ENCODE peak calls at places on chromosomes 2 and 18, in six cellular contexts. One of them, this sample, is unnamed.

GRCh38 chr2:144659731-144660275 is 139.9 kb upstream of the ZEB2 start:
- DNase-seq in aorta: no peak
- DNase-seq in heart left ventricle: no peak
- DNase-seq in spleen: no peak
- DNase-seq in IMR-90: peak; percentile 88
- DNase-seq in GM23248: peak; percentile 94
- DNase-seq in this sample: no peak

GRCh38 chr2:136916131-136916530 is 150.8 kb downstream of the THSD7B start:
- DNase-seq in spleen: no peak
- DNase-seq in IMR-90: no peak
- DNase-seq in aorta: no peak
- DNase-seq in heart left ventricle: no peak
- DNase-seq in GM23248: no peak
- DNase-seq in this sample: no peak

GRCh38 chr18:58213445-58213844 is 169.4 kb downstream of the NEDD4L start:
- DNase-seq in aorta: no peak
- DNase-seq in GM23248: peak; percentile 93
- DNase-seq in spleen: no peak
- DNase-seq in IMR-90: peak; percentile 93
- DNase-seq in heart left ventricle: no peak
- DNase-seq in this sample: no peak

GRCh38 chr2:135785032-135785431 is 43.4 kb downstream of the UBXN4 start:
- DNase-seq in spleen: no peak
- DNase-seq in GM23248: peak; percentile 15
- DNase-seq in heart left ventricle: no peak
- DNase-seq in aorta: no peak
- DNase-seq in IMR-90: no peak
- DNase-seq in this sample: no peak

GRCh38 chr2:159987136-159987535 is 75.3 kb downstream of the PLA2R1 start:
- DNase-seq in spleen: no peak
- DNase-seq in IMR-90: no peak
- DNase-seq in aorta: no peak
- DNase-seq in GM23248: no peak
- DNase-seq in heart left ventricle: no peak
- DNase-seq in this sample: no peak

GRCh38 chr2:191582355-191582754 is 95.6 kb upstream of the NABP1 start:
- DNase-seq in heart left ventricle: no peak
- DNase-seq in aorta: no peak
- DNase-seq in spleen: no peak
- DNase-seq in IMR-90: peak; percentile 87
- DNase-seq in GM23248: peak; percentile 89
- DNase-seq in this sample: no peak

GRCh38 chr2:179569834-179570233 is 291.6 kb downstream of the ZNF385B start:
- DNase-seq in heart left ventricle: no peak
- DNase-seq in aorta: no peak
- DNase-seq in IMR-90: peak; percentile 69
- DNase-seq in spleen: no peak
- DNase-seq in GM23248: peak; percentile 78
- DNase-seq in this sample: no peak

GRCh38 chr2:57443985-57444501 is 602.6 kb upstream of the VRK2 start:
- DNase-seq in aorta: no peak
- DNase-seq in spleen: no peak
- DNase-seq in heart left ventricle: no peak
- DNase-seq in GM23248: peak; percentile 33
- DNase-seq in IMR-90: no peak
- DNase-seq in this sample: no peak

GRCh38 chr2:52141076-52141475 is 1109.1 kb upstream of the NRXN1 start:
- DNase-seq in aorta: no peak
- DNase-seq in spleen: no peak
- DNase-seq in GM23248: no peak
- DNase-seq in heart left ventricle: no peak
- DNase-seq in IMR-90: peak; percentile 30
- DNase-seq in this sample: no peak

GRCh38 chr18:47418746-47419145 is 167.3 kb upstream of the SKOR2 start:
- DNase-seq in IMR-90: no peak
- DNase-seq in heart left ventricle: no peak
- DNase-seq in spleen: no peak
- DNase-seq in aorta: no peak
- DNase-seq in GM23248: peak; percentile 52
- DNase-seq in this sample: no peak

GRCh38 chr2:30530346-30530745 is 83.3 kb downstream of the LCLAT1 start:
- DNase-seq in spleen: no peak
- DNase-seq in GM23248: no peak
- DNase-seq in IMR-90: no peak
- DNase-seq in aorta: no peak
- DNase-seq in heart left ventricle: no peak
- DNase-seq in this sample: no peak

GRCh38 chr2:174615951-174616436 is 18.4 kb upstream of the WIPF1 start:
- DNase-seq in spleen: no peak
- DNase-seq in aorta: no peak
- DNase-seq in IMR-90: peak; percentile 74
- DNase-seq in heart left ventricle: no peak
- DNase-seq in GM23248: peak; percentile 75
- DNase-seq in this sample: no peak

GRCh38 chr2:157465554-157465953 is 21.7 kb upstream of the CYTIP start:
- DNase-seq in spleen: no peak
- DNase-seq in IMR-90: no peak
- DNase-seq in GM23248: no peak
- DNase-seq in heart left ventricle: no peak
- DNase-seq in aorta: no peak
- DNase-seq in this sample: no peak

GRCh38 chr2:143936758-143937562 is 583.0 kb downstream of the ZEB2 start:
- DNase-seq in GM23248: peak; percentile 70
- DNase-seq in aorta: peak; percentile 81
- DNase-seq in heart left ventricle: peak; percentile 38
- DNase-seq in IMR-90: peak; percentile 31
- DNase-seq in spleen: peak; percentile 81
- DNase-seq in this sample: peak; percentile 61

GRCh38 chr2:147659051-147659450 is 185.8 kb upstream of the ACVR2A start:
- DNase-seq in IMR-90: peak; percentile 58
- DNase-seq in aorta: no peak
- DNase-seq in GM23248: peak; percentile 2
- DNase-seq in heart left ventricle: no peak
- DNase-seq in spleen: no peak
- DNase-seq in this sample: no peak

GRCh38 chr2:8324164-8324848 is 357.6 kb upstream of the ID2 start:
- DNase-seq in heart left ventricle: no peak
- DNase-seq in spleen: no peak
- DNase-seq in IMR-90: peak; percentile 54
- DNase-seq in GM23248: no peak
- DNase-seq in aorta: no peak
- DNase-seq in this sample: no peak

GRCh38 chr18:24019641-24020331 is 5.2 kb downstream of the TTC39C start:
- DNase-seq in heart left ventricle: no peak
- DNase-seq in GM23248: no peak
- DNase-seq in aorta: no peak
- DNase-seq in spleen: no peak
- DNase-seq in IMR-90: no peak
- DNase-seq in this sample: no peak

GRCh38 chr18:24024425-24024824 is 9.9 kb downstream of the TTC39C start:
- DNase-seq in aorta: no peak
- DNase-seq in GM23248: no peak
- DNase-seq in spleen: no peak
- DNase-seq in IMR-90: no peak
- DNase-seq in heart left ventricle: no peak
- DNase-seq in this sample: no peak

GRCh38 chr18:24022141-24022540 is 7.6 kb downstream of the TTC39C start:
- DNase-seq in IMR-90: peak; percentile 55
- DNase-seq in aorta: no peak
- DNase-seq in GM23248: peak; percentile 35
- DNase-seq in heart left ventricle: no peak
- DNase-seq in spleen: no peak
- DNase-seq in this sample: no peak

GRCh38 chr18:24023185-24023814 is 8.7 kb downstream of the TTC39C start:
- DNase-seq in IMR-90: no peak
- DNase-seq in heart left ventricle: no peak
- DNase-seq in spleen: no peak
- DNase-seq in GM23248: no peak
- DNase-seq in aorta: no peak
- DNase-seq in this sample: no peak

DNA sequence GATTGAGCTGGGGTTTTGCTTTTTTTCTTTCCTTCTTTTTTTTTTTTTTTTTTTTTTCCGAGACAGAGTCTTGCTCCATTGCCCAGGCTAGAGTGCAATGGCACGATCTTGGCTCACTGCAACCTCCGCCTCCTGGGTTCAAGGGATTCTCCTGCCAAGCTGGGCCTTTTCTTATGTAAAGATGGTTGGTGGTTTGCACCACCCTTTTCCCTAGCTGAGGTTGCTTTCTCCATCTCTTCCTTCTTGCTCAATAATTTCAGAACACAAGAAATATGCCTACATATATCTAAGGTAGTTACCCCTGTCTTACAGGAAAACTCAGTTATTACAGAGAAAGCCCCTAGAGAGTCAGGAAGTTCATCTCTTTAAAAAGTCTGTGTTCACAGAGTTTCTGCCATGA is 7.0 kb downstream of the TTC39C start:
- DNase-seq in aorta: no peak
- DNase-seq in GM23248: no peak
- DNase-seq in IMR-90: no peak
- DNase-seq in spleen: no peak
- DNase-seq in heart left ventricle: no peak
- DNase-seq in this sample: no peak
- H3K4me1 ChIP-seq in aorta: no peaks in the 10 kb centered on the region
- H3K4me1 ChIP-seq in GM23248: peaks cover 14% of the 10 kb centered on the region
- H3K4me1 ChIP-seq in IMR-90: peaks cover 20% of the 10 kb centered on the region
- H3K4me1 ChIP-seq in spleen: peaks cover 90% of the 10 kb centered on the region
- H3K4me1 ChIP-seq in heart left ventricle: no peaks in the 10 kb centered on the region
- H3K4me1 ChIP-seq in this sample: no peaks in the 10 kb centered on the region

DNA sequence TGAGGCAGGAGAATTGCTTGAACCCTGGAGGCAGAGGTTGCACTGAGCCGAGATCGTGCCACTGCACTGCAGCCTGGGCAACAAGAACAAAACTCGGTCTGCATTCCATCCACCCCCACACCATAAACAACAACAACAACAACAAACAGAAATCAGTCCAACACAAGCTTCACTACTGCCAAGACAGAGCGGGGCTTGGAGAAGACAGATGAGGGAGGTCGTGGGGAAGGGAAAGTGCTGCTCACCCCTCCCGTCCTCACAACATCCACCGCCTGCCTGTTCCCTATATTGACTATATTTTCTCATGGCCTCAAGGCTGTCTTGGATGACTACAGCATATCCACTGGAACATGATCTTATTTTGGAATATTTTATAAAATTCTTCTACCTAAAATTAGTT is 137.6 kb upstream of the TTC39C start:
- DNase-seq in GM23248: no peak
- DNase-seq in heart left ventricle: no peak
- DNase-seq in IMR-90: no peak
- DNase-seq in aorta: no peak
- DNase-seq in spleen: no peak
- DNase-seq in this sample: no peak
- H3K27ac ChIP-seq in GM23248: no peak overlapping the region
- H3K27ac ChIP-seq in heart left ventricle: no peak overlapping the region
- H3K27ac ChIP-seq in IMR-90: no peak overlapping the region
- H3K27ac ChIP-seq in aorta: no peak overlapping the region
- H3K27ac ChIP-seq in spleen: no peak overlapping the region
- H3K27ac ChIP-seq in this sample: no peak overlapping the region

GRCh38 chr2:68386362-68386761 is 21.3 kb downstream of the PLEK start:
- DNase-seq in IMR-90: no peak
- DNase-seq in GM23248: no peak
- DNase-seq in heart left ventricle: no peak
- DNase-seq in spleen: no peak
- DNase-seq in aorta: no peak
- DNase-seq in this sample: no peak
- H3K4me1 ChIP-seq in IMR-90: no peaks in the 10 kb centered on the region
- H3K4me1 ChIP-seq in GM23248: no peaks in the 10 kb centered on the region
- H3K4me1 ChIP-seq in heart left ventricle: peaks cover 16% of the 10 kb centered on the region
- H3K4me1 ChIP-seq in spleen: peaks cover 86% of the 10 kb centered on the region
- H3K4me1 ChIP-seq in aorta: peaks cover 1% of the 10 kb centered on the region
- H3K4me1 ChIP-seq in this sample: no peaks in the 10 kb centered on the region

DNA sequence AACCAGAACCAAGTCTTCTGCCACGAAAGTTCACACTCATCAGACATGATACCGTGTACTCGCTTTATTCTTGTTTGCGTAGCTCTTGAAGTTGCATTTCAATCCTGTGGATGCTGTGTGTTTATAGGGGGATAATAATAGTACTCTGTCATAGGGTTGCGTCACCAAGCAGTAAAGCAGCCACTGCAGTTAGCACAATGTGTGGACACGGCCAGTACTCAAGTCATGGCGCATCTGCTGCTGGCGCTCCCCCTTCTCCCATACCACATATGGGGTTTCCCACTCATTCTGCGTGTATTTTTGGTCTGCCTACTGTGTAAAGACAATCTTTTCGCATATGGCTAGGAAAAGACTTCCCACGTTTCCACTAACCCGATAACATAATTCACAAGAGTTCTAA is 2.1 kb upstream of the ZBTB14 start:
- DNase-seq in GM23248: no peak
- DNase-seq in spleen: no peak
- DNase-seq in aorta: no peak
- DNase-seq in IMR-90: no peak
- DNase-seq in heart left ventricle: no peak
- DNase-seq in this sample: no peak
- H3K27ac ChIP-seq in GM23248: no peak overlapping the region
- H3K27ac ChIP-seq in spleen: peak overlapping the region; percentile 91
- H3K27ac ChIP-seq in aorta: no peak overlapping the region
- H3K27ac ChIP-seq in IMR-90: no peak overlapping the region
- H3K27ac ChIP-seq in heart left ventricle: peak overlapping the region; percentile 88
- H3K27ac ChIP-seq in this sample: peak overlapping the region; percentile 98

DNA sequence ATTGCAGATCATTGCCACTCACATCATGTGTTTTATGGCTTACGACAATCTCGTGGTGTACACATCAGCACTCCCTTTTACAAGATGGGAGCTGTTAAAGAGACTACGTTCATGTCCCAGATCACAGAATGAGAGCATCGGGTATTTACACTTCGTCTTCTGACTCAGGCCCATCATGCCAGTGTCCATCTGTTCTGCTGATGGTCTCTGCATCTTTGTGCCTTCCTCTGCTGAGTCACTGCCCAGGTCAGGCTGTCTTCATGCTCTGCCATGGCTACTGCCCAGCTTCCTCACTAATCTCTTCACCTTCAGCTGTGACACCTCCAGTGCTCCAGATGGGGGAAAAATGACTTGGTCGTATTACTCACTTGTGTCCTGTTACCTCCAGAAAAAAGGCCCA is 334.3 kb downstream of the SOCS6 start:
- DNase-seq in GM23248: no peak
- DNase-seq in heart left ventricle: no peak
- DNase-seq in spleen: no peak
- DNase-seq in aorta: no peak
- DNase-seq in IMR-90: no peak
- DNase-seq in this sample: no peak
- H3K4me1 ChIP-seq in GM23248: no peaks in the 10 kb centered on the region
- H3K4me1 ChIP-seq in heart left ventricle: no peaks in the 10 kb centered on the region
- H3K4me1 ChIP-seq in spleen: peaks cover 4% of the 10 kb centered on the region
- H3K4me1 ChIP-seq in aorta: no peaks in the 10 kb centered on the region
- H3K4me1 ChIP-seq in IMR-90: no peaks in the 10 kb centered on the region
- H3K4me1 ChIP-seq in this sample: no peaks in the 10 kb centered on the region